ENCODE peak calls at places on chromosomes 2 and 18, in five cellular contexts. T, W, P, O and N are unnamed samples.

GRCh38 chr2:239978381-239978780 is 46.8 kb downstream of the NDUFA10 start:
- DNase-seq in P (no peak), W (no peak), T (no peak), O (no peak), N (peak)

GRCh38 chr2:61205132-61205531 is 43.1 kb downstream of the C2orf74 start:
- DNase-seq in T (no peak), W (no peak), O (no peak), P (no peak), N (no peak)

GRCh38 chr18:68114989-68115388 is 598.5 kb upstream of the DSEL start:
- DNase-seq in O (no peak), T (no peak), W (no peak), P (no peak), N (no peak)

GRCh38 chr2:189862751-189863150 is 78.5 kb downstream of the PMS1 start:
- DNase-seq in P (no peak), T (no peak), W (no peak), O (no peak), N (no peak)

GRCh38 chr2:135615404-135615803 is 84.1 kb downstream of the R3HDM1 start:
- DNase-seq in P (no peak), T (no peak), O (no peak), W (no peak), N (no peak)

GRCh38 chr2:113167115-113167932 is 6.4 kb upstream of the PSD4 start:
- DNase-seq in T (no peak), O (no peak), W (no peak), P (peak), N (no peak)

GRCh38 chr18:75478996-75479870 is 51.7 kb upstream of the SMIM21 start:
- DNase-seq in T (peak), O (no peak), W (no peak), P (no peak), N (no peak)

GRCh38 chr2:29731948-29732347 is 189.4 kb downstream of the ALK start:
- DNase-seq in T (no peak), O (no peak), P (no peak), W (no peak), N (no peak)

GRCh38 chr2:203584784-203585183 is 49.7 kb upstream of the RAPH1 start:
- DNase-seq in T (no peak), W (no peak), O (no peak), P (no peak), N (no peak)

GRCh38 chr2:216349366-216349765 is 22.9 kb downstream of the MARCHF4 start:
- DNase-seq in O (no peak), T (no peak), P (no peak), W (no peak), N (no peak)

GRCh38 chr2:178419123-178419522 is 31.9 kb downstream of the PRKRA start:
- DNase-seq in W (no peak), T (no peak), P (no peak), O (no peak), N (no peak)

GRCh38 chr2:37831081-37831780 is 93.9 kb upstream of the RMDN2 start:
- DNase-seq in T (no peak), W (no peak), P (no peak), O (peak), N (no peak)

GRCh38 chr2:64205415-64205814 is 61.2 kb upstream of the PELI1 start:
- DNase-seq in T (no peak), W (no peak), O (no peak), P (no peak), N (no peak)

GRCh38 chr2:206084870-206085741 is 868 bp downstream of the INO80D start:
- DNase-seq in W (peak), P (peak), T (no peak), O (peak), N (peak)

GRCh38 chr2:7795358-7796199 is 878.4 kb downstream of the RNF144A start:
- DNase-seq in T (peak), O (no peak), W (no peak), P (no peak), N (no peak)